ENCODE peak calls at places on chromosomes 1 and 21, in eight cellular contexts. L, Z, B, I, N, A, K and X are unnamed samples.

GRCh38 chr1:212104586-212105282 is 69.2 kb downstream of the DTL start:
- DNase-seq in L (no peak), Z (no peak), B (no peak), I (no peak), N (no peak), A (no peak), K (peak), X (peak)

GRCh38 chr21:38358098-38358497 is 101.3 kb downstream of the KCNJ15 start:
- DNase-seq in L (no peak), Z (no peak), B (no peak), I (no peak), N (no peak), A (no peak), K (no peak), X (no peak)

GRCh38 chr1:43668956-43669355 is 19.0 kb downstream of the KDM4A start:
- DNase-seq in L (no peak), Z (no peak), B (peak), I (peak), N (no peak), A (peak), K (no peak), X (no peak)

GRCh38 chr1:209839875-209840491 is 12.2 kb downstream of the UTP25 start:
- DNase-seq in L (no peak), Z (no peak), B (peak), I (peak), N (peak), A (peak), K (peak), X (peak)

GRCh38 chr1:35536551-35537162 is 20.5 kb downstream of the KIAA0319L start:
- DNase-seq in L (no peak), Z (no peak), B (no peak), I (no peak), N (no peak), A (no peak), K (no peak), X (no peak)

GRCh38 chr21:8990326-8991087 is 1530.9 kb upstream of the TPTE start:
- DNase-seq in L (no peak), Z (no peak), B (no peak), I (no peak), N (no peak), A (no peak), K (no peak), X (no peak)

GRCh38 chr1:12505639-12506311 is 112.2 kb downstream of the DHRS3 start:
- DNase-seq in L (no peak), Z (no peak), B (no peak), I (no peak), N (no peak), A (no peak), K (no peak), X (no peak)

GRCh38 chr21:34129039-34129891 is 55.9 kb downstream of the MRPS6 start:
- DNase-seq in L (peak), Z (peak), B (peak), I (peak), N (peak), A (peak), K (peak), X (peak)

GRCh38 chr1:8241417-8242014 is 76.4 kb upstream of the SLC45A1 start:
- DNase-seq in L (no peak), Z (no peak), B (no peak), I (no peak), N (no peak), A (no peak), K (no peak), X (no peak)

GRCh38 chr1:198118136-198118535 is 38.7 kb upstream of the NEK7 start:
- DNase-seq in L (peak), Z (peak), B (peak), I (peak), N (peak), A (no peak), K (peak), X (peak)

GRCh38 chr1:218659911-218660677 is 315.0 kb downstream of the TGFB2 start:
- DNase-seq in L (no peak), Z (no peak), B (no peak), I (peak), N (no peak), A (peak), K (no peak), X (no peak)

GRCh38 chr1:38117444-38117887 is 70.9 kb upstream of the POU3F1 start:
- DNase-seq in L (no peak), Z (peak), B (no peak), I (no peak), N (no peak), A (peak), K (no peak), X (no peak)

GRCh38 chr21:33865176-33865575 is 50.4 kb downstream of the ATP5PO start:
- DNase-seq in L (no peak), Z (no peak), B (no peak), I (no peak), N (no peak), A (no peak), K (no peak), X (no peak)

GRCh38 chr1:205570173-205570501 is 61.7 kb downstream of the ELK4 start:
- DNase-seq in L (no peak), Z (no peak), B (no peak), I (no peak), N (no peak), A (no peak), K (no peak), X (no peak)

GRCh38 chr21:35303085-35303484 is 254.0 kb upstream of the RUNX1 start:
- DNase-seq in L (no peak), Z (no peak), B (peak), I (peak), N (peak), A (peak), K (peak), X (no peak)

GRCh38 chr1:206866062-206866461 is 639 bp downstream of the IL20 start:
- DNase-seq in L (no peak), Z (no peak), B (peak), I (peak), N (no peak), A (no peak), K (peak), X (no peak)

GRCh38 chr1:54810144-54810942 is 9.2 kb upstream of the TTC22 start:
- DNase-seq in L (no peak), Z (no peak), B (peak), I (peak), N (no peak), A (peak), K (peak), X (no peak)

GRCh38 chr1:155322953-155323728 is 2.4 kb downstream of the RUSC1 start:
- DNase-seq in L (peak), Z (peak), B (peak), I (peak), N (peak), A (peak), K (peak), X (peak)

GRCh38 chr1:184156521-184157395 is 105.2 kb downstream of the TSEN15 start:
- DNase-seq in L (no peak), Z (no peak), B (peak), I (no peak), N (no peak), A (no peak), K (no peak), X (no peak)

GRCh38 chr1:27889506-27889905 is 17.2 kb downstream of the THEMIS2 start:
- DNase-seq in L (no peak), Z (no peak), B (no peak), I (no peak), N (no peak), A (no peak), K (no peak), X (no peak)

GRCh38 chr1:86156571-86157455 is at the start of gene COL24A1:
- DNase-seq in L (peak), Z (no peak), B (peak), I (peak), N (no peak), A (peak), K (peak), X (no peak)

GRCh38 chr1:203649551-203650011 is 22.9 kb downstream of the ATP2B4 start:
- DNase-seq in L (no peak), Z (no peak), B (no peak), I (no peak), N (no peak), A (no peak), K (no peak), X (no peak)

GRCh38 chr21:35265170-35265877 is 216.2 kb upstream of the RUNX1 start:
- DNase-seq in L (no peak), Z (no peak), B (peak), I (peak), N (no peak), A (peak), K (peak), X (no peak)

GRCh38 chr1:167553136-167554027 is at the start of gene CREG1:
- DNase-seq in L (peak), Z (peak), B (peak), I (peak), N (peak), A (peak), K (peak), X (peak)
- TF ChIP-seq CTCF in L (no peak), Z (no peak), B (no peak), I (no peak), N (no peak), A (no peak), K (no peak), X (no peak)

GRCh38 chr1:65467536-65467935 is 47.1 kb downstream of the LEPR start:
- DNase-seq in L (no peak), Z (no peak), B (peak), I (no peak), N (no peak), A (no peak), K (peak), X (no peak)
- TF ChIP-seq CTCF in L (no peak), Z (no peak), B (no peak), I (no peak), N (no peak), A (no peak), K (peak), X (no peak)

DNA sequence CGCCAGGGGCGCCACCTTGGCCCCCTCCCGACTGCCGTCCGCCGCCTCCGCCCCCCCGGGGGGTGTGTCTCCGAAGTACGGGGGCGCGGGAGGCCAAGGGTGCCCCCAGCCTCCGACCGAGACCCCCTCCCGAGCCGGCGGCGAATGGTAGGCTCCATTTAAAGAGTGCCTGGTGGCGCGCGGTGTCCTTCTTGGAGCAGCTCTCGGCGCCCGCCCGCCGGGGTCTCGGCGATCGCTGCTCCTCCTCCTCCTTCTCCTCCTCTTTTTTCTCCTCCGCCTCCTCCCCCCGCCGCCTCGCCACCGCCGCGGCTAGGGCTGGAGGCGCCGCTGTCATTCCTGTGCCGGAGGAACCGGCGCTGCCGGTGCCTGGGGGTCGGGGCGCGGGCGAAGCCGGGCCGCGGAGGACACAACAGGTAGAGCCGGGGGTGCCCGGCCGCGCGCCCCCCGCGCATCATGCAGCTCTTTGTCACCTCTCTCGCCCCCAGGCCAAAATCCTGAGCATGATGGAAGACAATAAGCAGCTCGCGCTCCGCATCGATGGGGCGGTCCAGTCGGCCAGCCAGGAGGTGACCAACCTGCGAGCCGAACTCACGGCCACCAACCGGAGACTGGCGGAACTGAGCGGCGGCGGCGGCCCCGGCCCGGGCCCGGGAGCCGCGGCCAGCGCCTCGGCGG is at the start of gene KAZN:
- DNase-seq in L (no peak), Z (no peak), B (peak), I (no peak), N (no peak), A (no peak), K (no peak), X (no peak)
- TF ChIP-seq CTCF in L (no peak), Z (no peak), B (no peak), I (no peak), N (peak), A (peak), K (no peak), X (no peak)

GRCh38 chr21:20739421-20739820 is 258.8 kb upstream of the NCAM2 start:
- DNase-seq in L (no peak), Z (no peak), B (no peak), I (no peak), N (no peak), A (peak), K (no peak), X (no peak)
- TF ChIP-seq CTCF in L (no peak), Z (no peak), B (no peak), I (peak), N (no peak), A (no peak), K (no peak), X (no peak)

GRCh38 chr1:99781798-99782197 is 15.4 kb upstream of the FRRS1 start:
- DNase-seq in L (no peak), Z (no peak), B (no peak), I (no peak), N (no peak), A (no peak), K (no peak), X (no peak)
- TF ChIP-seq CTCF in L (no peak), Z (no peak), B (no peak), I (no peak), N (no peak), A (no peak), K (no peak), X (no peak)

DNA sequence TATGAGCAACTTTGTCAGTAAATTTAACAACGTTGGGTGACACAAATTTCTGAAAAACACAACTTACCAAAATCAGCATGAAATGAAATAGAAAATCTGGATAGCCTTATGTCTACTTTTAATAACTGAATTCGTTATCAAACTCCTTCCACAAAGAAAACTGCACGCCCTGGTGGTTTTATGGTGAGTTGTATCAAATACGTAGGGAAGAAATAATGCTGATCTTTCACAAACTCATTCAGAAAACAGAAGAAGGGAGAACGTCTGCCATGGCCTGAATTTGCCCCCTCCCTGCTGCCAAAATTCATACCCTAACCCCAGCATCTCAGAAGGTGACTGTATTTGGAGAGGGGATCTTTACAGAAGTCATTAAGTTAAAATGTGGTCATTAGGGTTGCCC is 50.0 kb upstream of the COL18A1 start:
- DNase-seq in L (no peak), Z (no peak), B (no peak), I (no peak), N (no peak), A (no peak), K (no peak), X (no peak)
- TF ChIP-seq CTCF in L (no peak), Z (no peak), B (no peak), I (no peak), N (no peak), A (no peak), K (no peak), X (no peak)

GRCh38 chr1:65062339-65062738 is 85.7 kb upstream of the AK4 start:
- DNase-seq in L (no peak), Z (no peak), B (no peak), I (no peak), N (no peak), A (no peak), K (no peak), X (no peak)

GRCh38 chr1:65063025-65063424 is 85.0 kb upstream of the AK4 start:
- DNase-seq in L (no peak), Z (no peak), B (no peak), I (no peak), N (no peak), A (no peak), K (no peak), X (no peak)

GRCh38 chr1:65056234-65056633 is 89.9 kb upstream of the JAK1 start:
- DNase-seq in L (no peak), Z (no peak), B (no peak), I (no peak), N (no peak), A (no peak), K (no peak), X (no peak)

GRCh38 chr1:65056866-65057265 is 90.5 kb upstream of the JAK1 start:
- DNase-seq in L (no peak), Z (no peak), B (no peak), I (no peak), N (no peak), A (no peak), K (no peak), X (no peak)

DNA sequence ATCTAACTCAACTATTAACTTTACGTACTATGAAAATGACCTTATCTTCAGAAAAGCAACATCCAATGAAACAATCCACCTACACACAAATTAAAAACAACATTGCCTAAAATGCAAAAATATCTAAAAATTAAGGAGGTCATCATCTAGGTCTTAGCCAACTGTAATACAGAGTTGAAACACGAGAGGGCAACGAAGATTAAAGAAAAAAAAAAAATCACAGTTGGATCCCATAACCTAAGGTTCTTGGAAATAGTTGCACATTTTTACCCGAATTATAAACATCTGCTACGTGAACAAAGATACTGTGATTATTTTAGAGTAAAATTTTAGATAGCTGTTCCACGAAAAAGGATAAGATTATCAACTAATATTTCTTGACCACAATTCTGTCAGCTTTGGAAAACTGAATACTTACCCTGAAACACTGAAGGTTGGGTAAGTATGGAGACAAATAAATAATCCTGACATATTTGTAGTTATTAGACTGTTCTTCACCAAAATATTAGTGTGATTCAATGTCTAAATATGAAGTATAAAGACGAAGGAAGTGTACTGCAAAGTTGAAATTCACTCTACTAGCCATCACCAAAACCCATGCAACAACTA is 88.0 kb upstream of the AK4 start:
- DNase-seq in L (no peak), Z (no peak), B (peak), I (peak), N (no peak), A (peak), K (peak), X (no peak)
- TF ChIP-seq CTCF in L (peak), Z (no peak), B (peak), I (peak), N (peak), A (peak), K (peak), X (peak)

GRCh38 chr1:150366416-150367296 is 2.7 kb downstream of the RPRD2 start:
- DNase-seq in L (no peak), Z (no peak), B (peak), I (peak), N (no peak), A (no peak), K (peak), X (no peak)

GRCh38 chr1:150362721-150363425 is 1.1 kb upstream of the RPRD2 start:
- DNase-seq in L (no peak), Z (no peak), B (no peak), I (no peak), N (no peak), A (no peak), K (no peak), X (no peak)

GRCh38 chr1:150363426-150364230 is at the start of gene RPRD2:
- DNase-seq in L (peak), Z (peak), B (peak), I (peak), N (peak), A (peak), K (peak), X (peak)

GRCh38 chr1:150365945-150366344 is 2.0 kb downstream of the RPRD2 start:
- DNase-seq in L (no peak), Z (no peak), B (no peak), I (peak), N (no peak), A (no peak), K (peak), X (no peak)

DNA sequence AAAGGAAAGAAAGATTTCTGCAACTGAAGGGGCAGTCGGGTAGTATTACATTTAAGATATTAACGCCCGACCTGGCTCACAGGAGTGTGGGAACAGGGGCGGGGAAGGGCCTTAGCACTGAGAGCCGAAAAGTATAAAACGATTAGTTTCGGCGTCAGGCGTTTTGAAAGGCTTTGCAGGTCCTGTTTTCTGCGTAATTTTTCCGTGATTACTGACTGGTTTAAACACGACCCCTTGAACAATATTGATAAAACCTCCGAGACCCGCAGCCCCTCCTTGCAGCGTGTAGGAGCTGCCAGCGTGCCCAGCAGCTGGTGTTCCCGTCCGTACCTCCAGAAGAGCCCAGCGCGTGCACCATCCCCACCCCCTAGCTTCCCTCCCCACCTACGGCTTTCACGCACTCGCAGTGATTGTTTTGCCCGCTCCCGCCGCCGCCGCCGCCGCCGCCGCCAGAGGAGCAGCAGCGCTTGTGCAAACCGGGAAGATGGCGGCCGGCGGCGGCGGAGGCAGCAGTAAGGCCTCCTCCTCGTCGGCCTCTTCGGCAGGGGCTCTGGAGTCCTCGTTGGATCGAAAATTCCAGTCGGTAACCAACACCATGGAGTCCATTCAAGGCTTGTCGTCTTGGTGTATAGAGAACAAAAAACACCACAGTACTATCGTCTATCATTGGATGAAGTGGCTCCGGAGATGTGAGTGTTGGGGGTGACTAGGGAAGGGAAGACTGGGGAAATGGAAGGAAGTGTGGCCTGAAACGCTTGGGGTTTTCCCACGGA is 470 bp downstream of the RPRD2 start:
- DNase-seq in L (peak), Z (peak), B (peak), I (peak), N (no peak), A (peak), K (peak), X (no peak)
- TF ChIP-seq CTCF in L (peak), Z (no peak), B (no peak), I (no peak), N (no peak), A (no peak), K (peak), X (no peak)

GRCh38 chr1:56152635-56153034 is 426.7 kb downstream of the PLPP3 start:
- DNase-seq in L (no peak), Z (no peak), B (no peak), I (no peak), N (no peak), A (no peak), K (no peak), X (no peak)
- TF ChIP-seq CTCF in L (no peak), Z (no peak), B (no peak), I (no peak), N (no peak), A (no peak), K (no peak), X (no peak)